ENCODE peak calls at places on chromosomes 2 and 18, in four cellular contexts. X is GM23338, S is mammary epithelial cell, A is psoas muscle. J is an unnamed sample.

GRCh38 chr18:12315481-12315880 is 7.4 kb downstream of the TUBB6 start:
- DNase-seq in X (no peak), S (no peak), A (no peak), J (no peak)

GRCh38 chr2:84969511-84970265 is 1.3 kb upstream of the KCMF1 start:
- DNase-seq in X (no peak), S (no peak), A (no peak), J (no peak)

GRCh38 chr2:113709022-113709421 is 47.4 kb downstream of the SLC35F5 start:
- DNase-seq in X (no peak), S (no peak), A (no peak), J (no peak)

GRCh38 chr2:223723954-223724411 is 113.4 kb downstream of the AP1S3 start:
- DNase-seq in X (peak), S (no peak), A (no peak), J (no peak)

GRCh38 chr2:236743623-236744280 is 174.1 kb downstream of the ACKR3 start:
- DNase-seq in X (no peak), S (peak), A (no peak), J (no peak)

GRCh38 chr2:86788172-86788571 is 2.5 kb downstream of the CD8A start:
- DNase-seq in X (no peak), S (no peak), A (no peak), J (no peak)

GRCh38 chr2:67215214-67215613 is 181.9 kb upstream of the ETAA1 start:
- DNase-seq in X (peak), S (peak), A (no peak), J (no peak)

GRCh38 chr2:1819396-1819795 is 75.1 kb upstream of the PXDN start:
- DNase-seq in X (no peak), S (no peak), A (no peak), J (no peak)

GRCh38 chr2:232162191-232162590 is 200.7 kb downstream of the DIS3L2 start:
- DNase-seq in X (peak), S (no peak), A (no peak), J (no peak)

GRCh38 chr2:240593703-240594451 is 7.3 kb downstream of the CAPN10 start:
- DNase-seq in X (no peak), S (no peak), A (peak), J (no peak)

GRCh38 chr2:241568738-241569137 is 10.2 kb downstream of the BOK start:
- DNase-seq in X (no peak), S (no peak), A (no peak), J (no peak)

GRCh38 chr2:105797298-105797819 is 52.6 kb downstream of the NCK2 start:
- DNase-seq in X (no peak), S (peak), A (no peak), J (no peak)

GRCh38 chr2:3594493-3595281 is at the start of gene COLEC11:
- DNase-seq in X (peak), S (no peak), A (peak), J (no peak)

GRCh38 chr2:145655366-145655765 is 1135.4 kb upstream of the ZEB2 start:
- DNase-seq in X (no peak), S (no peak), A (no peak), J (no peak)

GRCh38 chr2:129823044-129823443 is 156.4 kb upstream of the RAB6C start:
- DNase-seq in X (no peak), S (no peak), A (no peak), J (no peak)

GRCh38 chr2:190360561-190360960 is 17.2 kb downstream of the INPP1 start:
- DNase-seq in X (no peak), S (peak), A (no peak), J (no peak)

GRCh38 chr2:25041928-25042320 is at the start of gene EFR3B:
- DNase-seq in X (peak), S (peak), A (peak), J (peak)

GRCh38 chr2:102449370-102449974 is 23.6 kb upstream of the SLC9A4 start:
- DNase-seq in X (peak), S (peak), A (peak), J (no peak)

GRCh38 chr2:42844901-42845685 is 52.7 kb upstream of the HAAO start:
- DNase-seq in X (no peak), S (no peak), A (no peak), J (peak)

GRCh38 chr2:42843131-42843530 is 50.7 kb upstream of the HAAO start:
- DNase-seq in X (no peak), S (no peak), A (no peak), J (no peak)

GRCh38 chr2:42843611-42844010 is 51.2 kb upstream of the HAAO start:
- DNase-seq in X (peak), S (no peak), A (no peak), J (no peak)

GRCh38 chr2:42846026-42846425 is 53.6 kb upstream of the HAAO start:
- DNase-seq in X (no peak), S (no peak), A (no peak), J (no peak)

DNA sequence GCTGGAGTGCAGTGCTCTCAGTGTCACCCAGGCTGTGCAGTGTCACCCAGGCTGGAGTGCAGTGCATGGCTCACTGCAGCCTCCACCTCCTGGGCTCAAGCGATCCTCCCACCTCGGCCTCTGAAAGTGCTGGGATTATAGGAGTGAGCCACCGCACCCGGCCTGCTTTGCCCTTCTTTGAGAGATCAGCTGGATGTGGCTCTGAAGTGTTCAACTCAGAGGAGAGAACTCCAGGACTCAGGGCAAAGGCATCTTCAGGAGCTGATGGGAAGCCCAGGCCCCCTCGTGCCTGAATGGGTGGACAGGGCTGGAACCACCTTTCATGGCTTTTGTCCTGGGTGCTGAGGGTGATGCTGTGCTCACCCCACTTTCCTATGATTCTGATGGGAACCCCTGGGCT is 52.0 kb upstream of the HAAO start:
- DNase-seq in X (no peak), S (no peak), A (no peak), J (no peak)
- H3K27ac ChIP-seq in X (no peak), S (no peak), A (no peak), J (no peak)

DNA sequence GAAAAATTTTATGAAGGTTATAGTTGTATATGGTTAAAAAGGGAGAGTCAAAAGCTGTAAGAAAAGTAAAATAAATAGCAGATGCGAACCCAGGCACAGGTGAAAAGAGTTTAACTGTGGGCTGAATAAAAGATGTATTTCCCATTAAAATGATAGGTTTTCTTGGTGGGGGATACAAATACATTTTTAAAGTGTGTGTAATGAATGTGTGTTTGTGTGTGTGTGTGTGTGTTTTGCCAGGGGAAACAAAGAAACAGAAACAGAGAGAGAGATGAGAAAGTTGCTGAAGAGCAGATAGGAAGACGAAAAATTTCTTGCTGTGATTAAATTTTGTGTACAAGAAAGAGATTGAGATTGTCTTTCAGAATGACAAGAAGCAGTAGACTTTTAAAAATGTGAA is 12.1 kb downstream of the TFPI start:
- DNase-seq in X (no peak), S (no peak), A (no peak), J (no peak)
- H3K27ac ChIP-seq in X (no peak), S (no peak), A (peak), J (peak)

GRCh38 chr2:170816499-170817246 is at the start of gene GAD1:
- DNase-seq in X (peak), S (peak), A (peak), J (peak)
- H3K27ac ChIP-seq in X (no peak), S (no peak), A (no peak), J (peak)

DNA sequence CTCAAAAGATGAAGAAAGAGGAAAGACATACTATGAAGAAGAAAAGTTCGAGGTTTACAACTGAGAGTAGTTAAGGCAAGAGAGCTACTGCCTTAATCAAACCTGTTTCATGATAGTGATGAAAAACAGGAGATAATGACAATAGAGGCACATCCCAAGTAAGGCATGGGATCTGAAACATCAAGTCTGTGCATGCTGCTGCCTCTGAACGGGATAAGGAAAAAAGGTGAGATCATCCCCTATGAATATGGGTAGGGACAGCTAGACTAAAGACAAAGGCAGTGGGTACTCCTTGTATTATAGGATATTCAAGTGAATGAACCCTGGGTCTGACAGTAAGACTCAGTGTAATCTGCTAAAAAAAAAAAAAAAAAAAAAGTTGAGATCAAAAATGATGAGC is 3.0 kb downstream of the EXOC6B start:
- DNase-seq in X (no peak), S (peak), A (no peak), J (no peak)
- H3K27ac ChIP-seq in X (no peak), S (peak), A (no peak), J (peak)

GRCh38 chr2:235616846-235617245 is 123.0 kb downstream of the AGAP1 start:
- DNase-seq in X (no peak), S (no peak), A (no peak), J (no peak)
- H3K27ac ChIP-seq in X (no peak), S (no peak), A (peak), J (no peak)

GRCh38 chr18:49569701-49570100 is 7.8 kb downstream of the LIPG start:
- DNase-seq in X (no peak), S (peak), A (no peak), J (no peak)

GRCh38 chr18:49572935-49573334 is 11.1 kb downstream of the LIPG start:
- DNase-seq in X (no peak), S (peak), A (no peak), J (no peak)

GRCh38 chr18:49570836-49571235 is 9.0 kb downstream of the LIPG start:
- DNase-seq in X (no peak), S (no peak), A (no peak), J (no peak)

DNA sequence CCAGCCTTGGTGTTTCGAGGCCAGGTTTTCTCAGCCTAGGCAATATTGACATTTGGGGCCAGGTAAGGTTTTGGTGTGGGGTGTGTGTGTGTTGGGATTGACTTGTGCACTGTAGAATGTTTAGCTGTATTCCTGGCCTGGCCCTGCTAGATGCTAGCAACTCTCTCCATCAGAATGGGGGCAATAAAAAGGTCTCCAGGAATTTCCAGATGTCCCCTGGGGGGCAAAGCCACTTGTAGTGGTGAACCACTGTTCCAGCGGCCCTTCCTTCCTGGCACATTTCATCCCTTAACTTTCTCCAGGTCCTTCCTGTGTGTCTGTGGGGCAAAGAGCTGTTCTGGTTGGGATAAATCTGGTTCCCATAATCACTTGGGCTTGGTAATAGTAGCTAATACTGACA is 12.0 kb downstream of the LIPG start:
- DNase-seq in X (no peak), S (no peak), A (no peak), J (no peak)
- H3K27ac ChIP-seq in X (peak), S (no peak), A (no peak), J (no peak)

J was measured in epithelial cell of prostate.